ENCODE peak calls at places on chromosomes 12 and 14, in four cellular contexts. One of them, this sample, is unnamed.
A peak's percentile ranks its signal among the peaks of the same experiment; 100 is the strongest.

GRCh38 chr12:64890873-64891468 is 66.5 kb downstream of the TBC1D30 start:
- DNase-seq in K562: peak; percentile 67
- DNase-seq in SK-N-SH: peak; percentile 54
- DNase-seq in H1: no peak
- DNase-seq in this sample: no peak

GRCh38 chr12:104958946-104959841 is 1.1 kb upstream of the SLC41A2 start:
- DNase-seq in K562: peak; percentile 28
- DNase-seq in SK-N-SH: no peak
- DNase-seq in H1: no peak
- DNase-seq in this sample: no peak

GRCh38 chr14:36580141-36580855 is 2.1 kb downstream of the NKX2-8 start:
- DNase-seq in K562: no peak
- DNase-seq in SK-N-SH: peak; percentile 21
- DNase-seq in H1: no peak
- DNase-seq in this sample: peak; percentile 44

GRCh38 chr14:50364792-50365191 is 31.9 kb downstream of the CDKL1 start:
- DNase-seq in K562: no peak
- DNase-seq in H1: no peak
- DNase-seq in SK-N-SH: no peak
- DNase-seq in this sample: no peak

GRCh38 chr12:6896846-6897435 is 7.7 kb upstream of the LRRC23 start:
- DNase-seq in SK-N-SH: no peak
- DNase-seq in K562: no peak
- DNase-seq in H1: no peak
- DNase-seq in this sample: no peak

GRCh38 chr12:93683410-93683809 is 6.2 kb downstream of the CRADD start:
- DNase-seq in SK-N-SH: no peak
- DNase-seq in K562: no peak
- DNase-seq in H1: no peak
- DNase-seq in this sample: peak; percentile 32

GRCh38 chr12:102343361-102344121 is 136.8 kb downstream of the IGF1 start:
- DNase-seq in SK-N-SH: no peak
- DNase-seq in H1: no peak
- DNase-seq in K562: peak; percentile 8
- DNase-seq in this sample: no peak

GRCh38 chr12:14960548-14961465 is 594 bp downstream of the ARHGDIB start:
- DNase-seq in SK-N-SH: no peak
- DNase-seq in H1: no peak
- DNase-seq in K562: peak; percentile 37
- DNase-seq in this sample: no peak

GRCh38 chr14:32370720-32371119 is 41.6 kb downstream of the AKAP6 start:
- DNase-seq in K562: no peak
- DNase-seq in H1: no peak
- DNase-seq in SK-N-SH: no peak
- DNase-seq in this sample: no peak

GRCh38 chr12:125533434-125534029 is 468.3 kb downstream of the AACS start:
- DNase-seq in H1: peak; percentile 50
- DNase-seq in K562: peak; percentile 55
- DNase-seq in SK-N-SH: peak; percentile 80
- DNase-seq in this sample: peak; percentile 86

GRCh38 chr12:115273446-115273845 is 589.5 kb upstream of the TBX3 start:
- DNase-seq in SK-N-SH: no peak
- DNase-seq in H1: no peak
- DNase-seq in K562: no peak
- DNase-seq in this sample: no peak

GRCh38 chr12:132754555-132754954 is 7.1 kb downstream of the ANKLE2 start:
- DNase-seq in SK-N-SH: no peak
- DNase-seq in K562: peak; percentile 20
- DNase-seq in H1: no peak
- DNase-seq in this sample: no peak

GRCh38 chr14:94045563-94046345 is 19.6 kb downstream of the OTUB2 start:
- DNase-seq in K562: no peak
- DNase-seq in H1: no peak
- DNase-seq in SK-N-SH: no peak
- DNase-seq in this sample: no peak

GRCh38 chr12:75634244-75635222 is 123.1 kb upstream of the KRR1 start:
- DNase-seq in SK-N-SH: no peak
- DNase-seq in H1: no peak
- DNase-seq in K562: no peak
- DNase-seq in this sample: no peak

GRCh38 chr12:75542942-75543341 is 31.5 kb upstream of the KRR1 start:
- DNase-seq in H1: no peak
- DNase-seq in K562: no peak
- DNase-seq in SK-N-SH: no peak
- DNase-seq in this sample: no peak

GRCh38 chr12:26744697-26745440 is 88.1 kb downstream of the ITPR2 start:
- DNase-seq in H1: no peak
- DNase-seq in SK-N-SH: peak; percentile 57
- DNase-seq in K562: no peak
- DNase-seq in this sample: no peak

GRCh38 chr12:101935769-101936741 is 58.7 kb downstream of the DRAM1 start:
- DNase-seq in SK-N-SH: no peak
- DNase-seq in K562: peak; percentile 14
- DNase-seq in H1: no peak
- DNase-seq in this sample: no peak

GRCh38 chr14:92531151-92531873 is 17.7 kb downstream of the RIN3 start:
- DNase-seq in SK-N-SH: no peak
- DNase-seq in K562: no peak
- DNase-seq in H1: no peak
- DNase-seq in this sample: no peak

GRCh38 chr12:42281281-42281680 is 43.2 kb upstream of the YAF2 start:
- DNase-seq in SK-N-SH: no peak
- DNase-seq in H1: no peak
- DNase-seq in K562: no peak
- DNase-seq in this sample: no peak

DNA sequence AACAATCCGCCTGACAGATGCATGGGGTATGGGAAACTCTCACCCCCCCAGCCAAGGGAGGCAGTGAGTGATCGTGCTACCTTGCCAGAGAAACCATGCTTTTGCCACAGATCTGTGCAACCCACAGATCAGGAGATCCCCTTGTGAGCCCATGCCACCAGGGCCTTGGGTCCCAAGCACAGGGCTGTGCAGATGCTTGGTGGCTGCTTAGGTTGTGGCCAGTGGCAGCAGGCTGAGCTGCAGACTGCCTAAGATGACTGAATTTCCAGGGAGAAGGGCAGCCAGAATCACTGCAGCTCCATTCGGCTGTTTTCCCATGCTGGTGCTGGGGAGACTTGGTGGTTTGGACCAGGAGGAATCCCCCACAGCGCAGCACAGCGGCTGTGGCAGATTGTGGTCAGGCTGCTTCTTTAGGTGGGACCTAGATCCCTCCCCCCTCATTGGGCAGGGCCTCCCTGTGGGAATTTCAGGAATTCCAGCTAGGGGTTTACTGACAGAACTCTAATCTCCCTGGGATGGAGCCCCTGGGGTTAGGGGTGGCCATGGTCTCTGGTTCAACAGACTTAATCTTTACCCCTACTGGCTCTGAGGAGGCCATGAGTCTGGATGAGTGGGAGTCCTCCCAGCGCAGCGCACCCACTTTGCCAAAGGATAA is 264.6 kb upstream of the DAAM1 start:
- DNase-seq in SK-N-SH: no peak
- DNase-seq in K562: no peak
- DNase-seq in H1: no peak
- DNase-seq in this sample: peak; percentile 26
- TF ChIP-seq TEAD4 in SK-N-SH: no peak
- TF ChIP-seq TEAD4 in K562: no peak
- TF ChIP-seq TEAD4 in H1: peak; percentile 58
- TF ChIP-seq TEAD4 in this sample: no peak

GRCh38 chr14:58769766-58770165 is 132.0 kb downstream of the DACT1 start:
- DNase-seq in H1: no peak
- DNase-seq in SK-N-SH: no peak
- DNase-seq in K562: no peak
- DNase-seq in this sample: no peak

GRCh38 chr14:58772061-58772604 is 134.4 kb downstream of the DACT1 start:
- DNase-seq in K562: no peak
- DNase-seq in SK-N-SH: no peak
- DNase-seq in H1: no peak
- DNase-seq in this sample: no peak

GRCh38 chr14:58771016-58771415 is 133.3 kb downstream of the DACT1 start:
- DNase-seq in K562: no peak
- DNase-seq in SK-N-SH: no peak
- DNase-seq in H1: no peak
- DNase-seq in this sample: no peak

GRCh38 chr14:58768977-58769376 is 131.2 kb downstream of the DACT1 start:
- DNase-seq in H1: peak; percentile 51
- DNase-seq in K562: no peak
- DNase-seq in SK-N-SH: no peak
- DNase-seq in this sample: no peak

GRCh38 chr14:58770501-58770982 is 132.8 kb downstream of the DACT1 start:
- DNase-seq in SK-N-SH: no peak
- DNase-seq in H1: no peak
- DNase-seq in K562: no peak
- DNase-seq in this sample: no peak
- TF ChIP-seq TEAD4 in SK-N-SH: no peak
- TF ChIP-seq TEAD4 in H1: no peak
- TF ChIP-seq TEAD4 in K562: no peak
- TF ChIP-seq TEAD4 in this sample: no peak

GRCh38 chr12:107447336-107447735 is 238.3 kb upstream of the PWP1 start:
- DNase-seq in SK-N-SH: no peak
- DNase-seq in K562: no peak
- DNase-seq in H1: no peak
- DNase-seq in this sample: no peak
- TF ChIP-seq TEAD4 in SK-N-SH: no peak
- TF ChIP-seq TEAD4 in K562: no peak
- TF ChIP-seq TEAD4 in H1: no peak
- TF ChIP-seq TEAD4 in this sample: no peak

DNA sequence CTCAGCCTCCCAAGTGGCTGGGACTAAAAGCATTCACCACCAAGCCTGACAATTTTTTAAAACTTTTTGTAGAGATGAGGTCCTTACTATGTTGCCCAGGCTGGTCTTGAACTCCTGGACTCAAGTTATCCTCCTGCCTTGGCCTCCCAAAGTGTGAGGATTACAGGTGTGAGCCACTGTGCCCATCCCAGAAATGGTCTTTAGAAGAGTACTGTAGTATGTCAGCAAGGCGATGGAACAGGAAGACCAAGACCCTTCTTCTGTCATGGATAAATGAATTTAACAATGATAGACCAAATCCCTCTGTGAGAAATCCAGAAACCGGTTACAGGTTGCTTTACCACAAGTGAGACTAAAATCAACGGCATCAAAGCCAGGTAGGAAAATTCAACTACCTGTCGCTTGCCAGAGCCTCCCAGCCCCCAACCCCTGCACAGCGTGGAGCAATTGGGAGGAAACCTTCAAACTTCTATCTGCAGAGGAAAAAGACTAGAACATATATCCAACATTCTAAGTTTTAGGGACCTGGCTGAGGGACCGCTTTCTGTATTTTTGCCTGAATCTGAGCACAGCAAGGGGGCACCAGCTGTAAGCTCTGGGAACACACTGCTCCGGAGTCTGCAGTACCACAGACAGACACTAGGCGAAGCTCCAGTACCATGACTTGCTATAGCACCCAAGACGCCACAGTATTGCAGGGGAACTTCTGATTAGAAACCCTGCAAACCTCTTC is 51.3 kb downstream of the CPSF6 start:
- DNase-seq in K562: peak; percentile 91
- DNase-seq in SK-N-SH: peak; percentile 66
- DNase-seq in H1: peak; percentile 73
- DNase-seq in this sample: peak; percentile 93
- TF ChIP-seq TEAD4 in K562: no peak
- TF ChIP-seq TEAD4 in SK-N-SH: no peak
- TF ChIP-seq TEAD4 in H1: no peak
- TF ChIP-seq TEAD4 in this sample: no peak

DNA sequence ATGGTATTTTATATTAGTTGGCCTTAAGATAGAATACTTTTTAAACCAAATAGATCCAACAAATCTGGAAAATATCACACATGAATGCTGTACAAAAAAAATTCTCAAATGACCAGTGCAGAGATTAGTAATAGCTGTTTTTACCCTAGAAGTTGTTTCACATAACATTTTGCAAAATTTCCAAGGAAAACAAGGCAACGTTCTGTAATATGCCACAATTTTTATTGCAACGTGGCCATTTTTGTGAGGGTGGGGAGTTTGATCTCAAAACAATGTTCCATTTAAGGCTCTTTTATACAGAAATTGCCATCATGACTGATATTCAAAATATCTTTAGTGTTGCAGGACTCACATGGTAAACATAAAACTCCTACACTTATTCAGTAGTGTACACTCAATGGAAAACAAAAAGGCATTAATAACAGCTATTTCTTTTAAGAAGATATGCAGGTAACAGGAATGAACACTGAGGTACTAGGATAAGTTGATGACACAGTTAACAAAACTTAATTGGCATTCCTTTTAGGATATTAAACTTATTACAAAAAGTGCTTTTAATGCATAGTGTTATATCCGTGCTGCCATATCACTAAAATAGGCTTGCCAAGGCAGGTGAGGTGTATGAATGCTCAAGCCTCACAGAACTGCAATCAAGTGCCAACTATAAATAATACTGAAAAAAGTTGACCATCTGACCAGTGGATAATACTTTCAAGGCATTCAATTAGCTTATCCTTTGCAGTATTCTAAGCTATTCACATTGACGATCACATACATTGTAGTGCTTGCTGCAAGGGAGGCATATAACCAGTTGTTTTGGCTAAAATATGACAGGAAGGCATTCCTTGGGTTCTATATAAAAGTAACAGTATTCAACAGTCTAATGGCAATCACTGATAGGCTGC is 2.3 kb downstream of the CFL2 start:
- DNase-seq in K562: no peak
- DNase-seq in SK-N-SH: no peak
- DNase-seq in H1: no peak
- DNase-seq in this sample: no peak
- TF ChIP-seq TEAD4 in K562: no peak
- TF ChIP-seq TEAD4 in SK-N-SH: no peak
- TF ChIP-seq TEAD4 in H1: no peak
- TF ChIP-seq TEAD4 in this sample: no peak

GRCh38 chr12:122172262-122172939 is 1.6 kb downstream of the IL31 start:
- DNase-seq in SK-N-SH: no peak
- DNase-seq in H1: no peak
- DNase-seq in K562: no peak
- DNase-seq in this sample: no peak
- TF ChIP-seq TEAD4 in SK-N-SH: no peak
- TF ChIP-seq TEAD4 in H1: no peak
- TF ChIP-seq TEAD4 in K562: no peak
- TF ChIP-seq TEAD4 in this sample: no peak

GRCh38 chr12:53169644-53170043 is 10.9 kb upstream of the ZNF740 start:
- DNase-seq in SK-N-SH: no peak
- DNase-seq in H1: no peak
- DNase-seq in K562: no peak
- DNase-seq in this sample: no peak
- TF ChIP-seq TEAD4 in SK-N-SH: no peak
- TF ChIP-seq TEAD4 in H1: no peak
- TF ChIP-seq TEAD4 in K562: no peak
- TF ChIP-seq TEAD4 in this sample: no peak

This sample was measured in WTC11.